ENCODE peak calls at places on chromosomes 3 and 15, in five cellular contexts. O is pancreas, R is cardiac muscle cell, F is ovary, P is psoas muscle. I is an unnamed sample.

GRCh38 chr15:64954395-64954794 is 35.3 kb downstream of the SPG21 start:
- DNase-seq in O (no peak), P (no peak), R (no peak), F (no peak), I (no peak)

GRCh38 chr3:68306571-68306970 is 625.8 kb downstream of the TAFA4 start:
- DNase-seq in P (no peak), F (no peak), R (peak; percentile 90), O (no peak), I (no peak)

GRCh38 chr3:51897391-51897790 is 5.8 kb downstream of the IQCF1 start:
- DNase-seq in R (no peak), F (no peak), P (no peak), O (no peak), I (no peak)

GRCh38 chr3:78919021-78919755 is 848.6 kb downstream of the ROBO1 start:
- DNase-seq in P (no peak), F (no peak), O (no peak), R (no peak), I (no peak)

GRCh38 chr3:45145223-45145622 is 955 bp downstream of the CDCP1 start:
- DNase-seq in P (no peak), R (no peak), O (no peak), F (no peak), I (no peak)

GRCh38 chr15:70057931-70058641 is 39.6 kb downstream of the TLE3 start:
- DNase-seq in F (no peak), O (peak; percentile 44), R (no peak), P (no peak), I (no peak)

GRCh38 chr3:142613491-142613890 is 17.3 kb downstream of the PLS1 start:
- DNase-seq in R (no peak), F (no peak), P (no peak), O (no peak), I (no peak)

GRCh38 chr15:42608767-42609488 is 33.5 kb downstream of the STARD9 start:
- DNase-seq in P (no peak), F (no peak), O (no peak), R (no peak), I (no peak)

GRCh38 chr3:16203671-16204629 is 29.5 kb downstream of the GALNT15 start:
- DNase-seq in R (no peak), O (no peak), P (no peak), F (no peak), I (no peak)

GRCh38 chr3:25456723-25457122 is 28.7 kb downstream of the RARB start:
- DNase-seq in R (no peak), P (no peak), O (no peak), F (no peak), I (no peak)

GRCh38 chr3:42872718-42873117 is 3.0 kb downstream of the CYP8B1 start:
- DNase-seq in R (no peak), O (no peak), P (no peak), F (no peak), I (no peak)

GRCh38 chr15:96253137-96253747 is 77.3 kb upstream of the NR2F2 start:
- DNase-seq in P (no peak), R (no peak), O (no peak), F (no peak), I (no peak)

GRCh38 chr3:129106320-129106719 is 15.3 kb downstream of the RAB43 start:
- DNase-seq in P (no peak), F (no peak), R (no peak), O (no peak), I (no peak)

GRCh38 chr3:52733256-52733891 is 27.5 kb downstream of the SPCS1 start:
- DNase-seq in O (no peak), R (no peak), P (no peak), F (no peak), I (no peak)

GRCh38 chr3:72351536-72351935 is 496.7 kb downstream of the SHQ1 start:
- DNase-seq in F (no peak), P (no peak), O (no peak), R (no peak), I (no peak)

GRCh38 chr3:51024765-51025681 is 350.3 kb downstream of the DOCK3 start:
- DNase-seq in P (peak; percentile 49), O (no peak), F (no peak), R (peak; percentile 10), I (no peak)

GRCh38 chr3:94083261-94083660 is 20.4 kb downstream of the NSUN3 start:
- DNase-seq in R (no peak), O (no peak), F (no peak), P (no peak), I (no peak)

GRCh38 chr15:43912991-43913927 is 86.5 kb downstream of the WDR76 start:
- DNase-seq in F (peak; percentile 38), P (no peak), R (no peak), O (no peak), I (no peak)

GRCh38 chr15:88901713-88902490 is 6.6 kb upstream of the HAPLN3 start:
- DNase-seq in R (no peak), F (no peak), O (no peak), P (no peak), I (no peak)

GRCh38 chr15:80803580-80804525 is 24.7 kb downstream of the CEMIP start:
- DNase-seq in P (no peak), R (no peak), O (no peak), F (no peak), I (no peak)

GRCh38 chr3:129112308-129113052 is 9.1 kb downstream of the RAB43 start:
- DNase-seq in O (peak; percentile 5), R (no peak), F (no peak), P (no peak), I (no peak)

GRCh38 chr3:169607909-169608308 is 55.6 kb downstream of the MECOM start:
- DNase-seq in F (no peak), R (no peak), O (no peak), P (no peak), I (no peak)

GRCh38 chr15:66164788-66165187 is 88.8 kb downstream of the MEGF11 start:
- DNase-seq in R (no peak), F (no peak), P (no peak), O (no peak), I (no peak)

GRCh38 chr15:80418892-80419537 is 14.8 kb downstream of the ARNT2 start:
- DNase-seq in R (peak; percentile 70), P (no peak), F (no peak), O (no peak), I (no peak)

GRCh38 chr3:175146258-175146657 is 287.1 kb downstream of the NAALADL2 start:
- DNase-seq in R (no peak), F (no peak), P (no peak), O (no peak), I (no peak)

GRCh38 chr3:139281512-139282196 is 62.2 kb upstream of the MRPS22 start:
- DNase-seq in O (no peak), R (no peak), F (no peak), P (peak; percentile 48), I (no peak)

GRCh38 chr3:121834079-121834730 is 655 bp downstream of the IQCB1 start:
- DNase-seq in R (peak; percentile 26), O (peak; percentile 62), P (no peak), F (peak; percentile 15), I (no peak)

GRCh38 chr3:55458398-55458797 is 28.7 kb downstream of the WNT5A start:
- DNase-seq in O (no peak), P (no peak), R (no peak), F (no peak), I (no peak)

GRCh38 chr3:24242012-24242698 is 252.5 kb downstream of the THRB start:
- DNase-seq in F (no peak), O (no peak), R (no peak), P (no peak), I (no peak)

GRCh38 chr3:43246956-43247355 is 39.4 kb upstream of the SNRK start:
- DNase-seq in P (no peak), O (no peak), F (no peak), R (no peak), I (no peak)

GRCh38 chr3:124619887-124620599 is 110.2 kb upstream of the UMPS start:
- DNase-seq in R (no peak), P (no peak), O (no peak), F (no peak), I (no peak)

GRCh38 chr3:71299160-71299559 is 284.4 kb downstream of the FOXP1 start:
- DNase-seq in R (no peak), F (no peak), O (no peak), P (no peak), I (no peak)

GRCh38 chr15:63388511-63388910 is 6.9 kb upstream of the CA12 start:
- DNase-seq in R (no peak), O (no peak), P (no peak), F (no peak), I (no peak)

GRCh38 chr3:194472290-194472920 is 14.4 kb downstream of the ATP13A3 start:
- DNase-seq in P (no peak), O (no peak), R (peak; percentile 69), F (no peak), I (peak; percentile 33)

GRCh38 chr15:28167042-28167441 is 67.9 kb upstream of the OCA2 start:
- DNase-seq in F (no peak), P (no peak), R (no peak), O (no peak), I (no peak)

GRCh38 chr15:96342611-96343528 is 12.4 kb downstream of the NR2F2 start:
- DNase-seq in F (peak; percentile 58), R (no peak), O (no peak), P (no peak), I (no peak)

GRCh38 chr3:11651900-11652299 is 8.2 kb upstream of the VGLL4 start:
- DNase-seq in O (no peak), P (no peak), R (peak; percentile 38), F (no peak), I (no peak)
- TF ChIP-seq CTCF in O (peak; percentile 54), P (peak; percentile 73), R (peak; percentile 34), F (no peak), I (peak; percentile 62)

DNA sequence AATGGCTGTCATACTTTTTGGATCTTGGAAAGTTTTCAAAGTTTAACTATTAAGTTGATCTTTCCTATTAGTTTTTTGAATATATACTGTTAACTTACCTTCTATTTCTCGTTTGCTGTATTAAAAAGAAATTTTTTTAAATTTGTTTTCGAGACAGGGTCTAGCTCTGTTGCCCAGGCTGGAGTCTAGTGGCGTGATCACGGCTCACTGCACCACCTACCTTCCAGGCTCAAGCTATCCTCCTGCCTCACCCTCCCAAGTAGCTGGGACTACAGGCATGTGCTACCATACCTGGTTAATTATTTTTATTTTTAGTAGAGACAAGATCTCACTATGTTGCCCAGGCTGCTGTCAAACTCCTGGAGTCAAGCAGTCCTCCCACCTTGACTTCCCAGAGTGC is 4.6 kb downstream of the KNL1 start:
- DNase-seq in R (no peak), P (no peak), O (no peak), F (no peak), I (no peak)
- H3K4me1 ChIP-seq in R (peaks cover 6% of the 10 kb centered on the region), P (no peaks in the 10 kb centered on the region), O (peaks cover 8% of the 10 kb centered on the region), F (no peaks in the 10 kb centered on the region), I (peaks cover 12% of the 10 kb centered on the region)

DNA sequence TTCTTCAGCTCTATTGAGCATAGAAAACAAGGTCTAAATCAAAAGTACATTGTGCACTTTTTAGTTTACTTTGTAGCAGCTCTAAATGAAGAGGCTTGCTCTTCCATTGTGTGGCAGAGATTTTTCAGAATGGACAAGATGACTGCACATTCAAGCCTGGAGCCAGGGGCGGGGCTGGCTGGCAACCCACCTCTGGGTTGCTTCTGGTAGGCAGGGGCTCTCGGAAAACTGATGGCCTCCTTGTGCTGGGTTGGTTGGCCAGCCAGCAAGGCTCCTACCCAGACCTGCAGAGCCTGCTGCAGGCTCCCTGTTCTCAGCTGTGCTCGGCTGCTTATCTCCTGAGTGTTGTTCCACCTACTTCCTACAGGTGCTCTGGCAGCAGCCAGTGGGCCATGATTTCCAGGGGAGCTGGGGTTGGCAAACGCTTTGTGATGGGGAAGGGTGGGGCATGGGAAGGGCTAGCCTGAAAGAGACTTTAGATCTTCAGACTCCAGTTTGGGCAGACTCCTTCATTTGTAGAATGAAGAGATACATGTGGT is 8.8 kb downstream of the BSN start:
- DNase-seq in R (no peak), O (no peak), P (no peak), F (no peak), I (no peak)
- TF ChIP-seq CTCF in R (no peak), O (no peak), P (no peak), F (no peak), I (no peak)

GRCh38 chr15:31155136-31155535 is 53.6 kb upstream of the TRPM1 start:
- DNase-seq in R (no peak), O (no peak), P (no peak), F (no peak), I (no peak)
- H3K4me1 ChIP-seq in R (no peaks in the 10 kb centered on the region), O (peaks cover 22% of the 10 kb centered on the region), P (peaks cover 9% of the 10 kb centered on the region), F (no peaks in the 10 kb centered on the region), I (no peaks in the 10 kb centered on the region)